ENCODE peak calls at places on chromosomes 5 and 9, in nine cellular contexts. One of them, this sample, is unnamed.

GRCh38 chr5:157263586-157264090 is 2.3 kb upstream of the CYFIP2 start:
- DNase-seq in OCI-M1: no peak
- DNase-seq in stimulated activated CD4-positive, alpha-beta T cell treated with anti-CD3 and anti-CD28 coated beads, Interleukin-4, amount 100 ng/mL, for 4 hours: no peak
- DNase-seq in T-helper 2 cell: no peak
- DNase-seq in globus pallidus: no peak
- DNase-seq in left colon: no peak
- DNase-seq in A549: no peak
- DNase-seq in heart right ventricle: no peak
- DNase-seq in NCI-H510A: no peak
- DNase-seq in this sample: no peak

GRCh38 chr9:36327903-36328302 is 69.7 kb upstream of the GNE start:
- DNase-seq in OCI-M1: no peak
- DNase-seq in stimulated activated CD4-positive, alpha-beta T cell treated with anti-CD3 and anti-CD28 coated beads, Interleukin-4, amount 100 ng/mL, for 4 hours: no peak
- DNase-seq in T-helper 2 cell: no peak
- DNase-seq in globus pallidus: no peak
- DNase-seq in left colon: no peak
- DNase-seq in A549: no peak
- DNase-seq in heart right ventricle: no peak
- DNase-seq in NCI-H510A: no peak
- DNase-seq in this sample: no peak

GRCh38 chr5:111261610-111262009 is 37.4 kb downstream of the CAMK4 start:
- DNase-seq in OCI-M1: no peak
- DNase-seq in stimulated activated CD4-positive, alpha-beta T cell treated with anti-CD3 and anti-CD28 coated beads, Interleukin-4, amount 100 ng/mL, for 4 hours: no peak
- DNase-seq in T-helper 2 cell: no peak
- DNase-seq in globus pallidus: no peak
- DNase-seq in left colon: no peak
- DNase-seq in A549: no peak
- DNase-seq in heart right ventricle: no peak
- DNase-seq in NCI-H510A: no peak
- DNase-seq in this sample: no peak

GRCh38 chr5:23302438-23302837 is 205.0 kb upstream of the PRDM9 start:
- DNase-seq in OCI-M1: peak; percentile 8
- DNase-seq in stimulated activated CD4-positive, alpha-beta T cell treated with anti-CD3 and anti-CD28 coated beads, Interleukin-4, amount 100 ng/mL, for 4 hours: no peak
- DNase-seq in T-helper 2 cell: no peak
- DNase-seq in globus pallidus: no peak
- DNase-seq in left colon: no peak
- DNase-seq in A549: no peak
- DNase-seq in heart right ventricle: no peak
- DNase-seq in NCI-H510A: no peak
- DNase-seq in this sample: no peak

GRCh38 chr5:115351356-115352195 is 55.1 kb upstream of the CCDC112 start:
- DNase-seq in OCI-M1: peak; percentile 3
- DNase-seq in stimulated activated CD4-positive, alpha-beta T cell treated with anti-CD3 and anti-CD28 coated beads, Interleukin-4, amount 100 ng/mL, for 4 hours: no peak
- DNase-seq in T-helper 2 cell: no peak
- DNase-seq in globus pallidus: no peak
- DNase-seq in left colon: no peak
- DNase-seq in A549: peak; percentile 21
- DNase-seq in heart right ventricle: no peak
- DNase-seq in NCI-H510A: no peak
- DNase-seq in this sample: no peak

GRCh38 chr5:108820983-108821382 is 73.3 kb downstream of the FER start:
- DNase-seq in OCI-M1: no peak
- DNase-seq in stimulated activated CD4-positive, alpha-beta T cell treated with anti-CD3 and anti-CD28 coated beads, Interleukin-4, amount 100 ng/mL, for 4 hours: no peak
- DNase-seq in T-helper 2 cell: no peak
- DNase-seq in globus pallidus: no peak
- DNase-seq in left colon: no peak
- DNase-seq in A549: no peak
- DNase-seq in heart right ventricle: no peak
- DNase-seq in NCI-H510A: no peak
- DNase-seq in this sample: no peak

GRCh38 chr9:126607731-126608130 is 6.0 kb upstream of the LMX1B start:
- DNase-seq in OCI-M1: no peak
- DNase-seq in stimulated activated CD4-positive, alpha-beta T cell treated with anti-CD3 and anti-CD28 coated beads, Interleukin-4, amount 100 ng/mL, for 4 hours: no peak
- DNase-seq in T-helper 2 cell: no peak
- DNase-seq in globus pallidus: no peak
- DNase-seq in left colon: no peak
- DNase-seq in A549: no peak
- DNase-seq in heart right ventricle: no peak
- DNase-seq in NCI-H510A: no peak
- DNase-seq in this sample: no peak

GRCh38 chr5:109352024-109352423 is 57.8 kb downstream of the PJA2 start:
- DNase-seq in OCI-M1: no peak
- DNase-seq in stimulated activated CD4-positive, alpha-beta T cell treated with anti-CD3 and anti-CD28 coated beads, Interleukin-4, amount 100 ng/mL, for 4 hours: no peak
- DNase-seq in T-helper 2 cell: no peak
- DNase-seq in globus pallidus: no peak
- DNase-seq in left colon: no peak
- DNase-seq in A549: no peak
- DNase-seq in heart right ventricle: no peak
- DNase-seq in NCI-H510A: no peak
- DNase-seq in this sample: no peak

GRCh38 chr5:80103375-80103774 is 68.2 kb downstream of the THBS4 start:
- DNase-seq in OCI-M1: no peak
- DNase-seq in stimulated activated CD4-positive, alpha-beta T cell treated with anti-CD3 and anti-CD28 coated beads, Interleukin-4, amount 100 ng/mL, for 4 hours: no peak
- DNase-seq in T-helper 2 cell: no peak
- DNase-seq in globus pallidus: no peak
- DNase-seq in left colon: no peak
- DNase-seq in A549: no peak
- DNase-seq in heart right ventricle: no peak
- DNase-seq in NCI-H510A: no peak
- DNase-seq in this sample: no peak

GRCh38 chr9:95138474-95138873 is 179.0 kb downstream of the FANCC start:
- DNase-seq in OCI-M1: no peak
- DNase-seq in stimulated activated CD4-positive, alpha-beta T cell treated with anti-CD3 and anti-CD28 coated beads, Interleukin-4, amount 100 ng/mL, for 4 hours: no peak
- DNase-seq in T-helper 2 cell: no peak
- DNase-seq in globus pallidus: no peak
- DNase-seq in left colon: no peak
- DNase-seq in A549: no peak
- DNase-seq in heart right ventricle: no peak
- DNase-seq in NCI-H510A: peak; percentile 89
- DNase-seq in this sample: no peak

GRCh38 chr5:178291969-178292825 is 59.6 kb upstream of the PHYKPL start:
- DNase-seq in OCI-M1: no peak
- DNase-seq in stimulated activated CD4-positive, alpha-beta T cell treated with anti-CD3 and anti-CD28 coated beads, Interleukin-4, amount 100 ng/mL, for 4 hours: no peak
- DNase-seq in T-helper 2 cell: no peak
- DNase-seq in globus pallidus: no peak
- DNase-seq in left colon: no peak
- DNase-seq in A549: no peak
- DNase-seq in heart right ventricle: peak; percentile 5
- DNase-seq in NCI-H510A: no peak
- DNase-seq in this sample: no peak

GRCh38 chr9:129109952-129110739 is 447 bp downstream of the CRAT start:
- DNase-seq in OCI-M1: no peak
- DNase-seq in stimulated activated CD4-positive, alpha-beta T cell treated with anti-CD3 and anti-CD28 coated beads, Interleukin-4, amount 100 ng/mL, for 4 hours: no peak
- DNase-seq in T-helper 2 cell: no peak
- DNase-seq in globus pallidus: peak; percentile 30
- DNase-seq in left colon: peak; percentile 44
- DNase-seq in A549: peak; percentile 40
- DNase-seq in heart right ventricle: peak; percentile 47
- DNase-seq in NCI-H510A: no peak
- DNase-seq in this sample: peak; percentile 25

GRCh38 chr5:44242791-44243190 is 146.4 kb downstream of the FGF10 start:
- DNase-seq in OCI-M1: no peak
- DNase-seq in stimulated activated CD4-positive, alpha-beta T cell treated with anti-CD3 and anti-CD28 coated beads, Interleukin-4, amount 100 ng/mL, for 4 hours: no peak
- DNase-seq in T-helper 2 cell: no peak
- DNase-seq in globus pallidus: no peak
- DNase-seq in left colon: no peak
- DNase-seq in A549: no peak
- DNase-seq in heart right ventricle: no peak
- DNase-seq in NCI-H510A: no peak
- DNase-seq in this sample: no peak

GRCh38 chr9:132792547-132792946 is 85.5 kb downstream of the AK8 start:
- DNase-seq in OCI-M1: no peak
- DNase-seq in stimulated activated CD4-positive, alpha-beta T cell treated with anti-CD3 and anti-CD28 coated beads, Interleukin-4, amount 100 ng/mL, for 4 hours: no peak
- DNase-seq in T-helper 2 cell: no peak
- DNase-seq in globus pallidus: no peak
- DNase-seq in left colon: no peak
- DNase-seq in A549: no peak
- DNase-seq in heart right ventricle: no peak
- DNase-seq in NCI-H510A: no peak
- DNase-seq in this sample: no peak

GRCh38 chr9:13274901-13275641 is 4.4 kb downstream of the MPDZ start:
- DNase-seq in OCI-M1: no peak
- DNase-seq in stimulated activated CD4-positive, alpha-beta T cell treated with anti-CD3 and anti-CD28 coated beads, Interleukin-4, amount 100 ng/mL, for 4 hours: no peak
- DNase-seq in T-helper 2 cell: no peak
- DNase-seq in globus pallidus: no peak
- DNase-seq in left colon: no peak
- DNase-seq in A549: no peak
- DNase-seq in heart right ventricle: no peak
- DNase-seq in NCI-H510A: no peak
- DNase-seq in this sample: peak; percentile 38

GRCh38 chr9:81683214-81683613 is 6.1 kb downstream of the TLE1 start:
- DNase-seq in OCI-M1: no peak
- DNase-seq in stimulated activated CD4-positive, alpha-beta T cell treated with anti-CD3 and anti-CD28 coated beads, Interleukin-4, amount 100 ng/mL, for 4 hours: no peak
- DNase-seq in T-helper 2 cell: no peak
- DNase-seq in globus pallidus: no peak
- DNase-seq in left colon: no peak
- DNase-seq in A549: no peak
- DNase-seq in heart right ventricle: no peak
- DNase-seq in NCI-H510A: no peak
- DNase-seq in this sample: no peak

GRCh38 chr5:122078116-122078865 is at the start of gene LOX:
- DNase-seq in OCI-M1: peak; percentile 63
- DNase-seq in stimulated activated CD4-positive, alpha-beta T cell treated with anti-CD3 and anti-CD28 coated beads, Interleukin-4, amount 100 ng/mL, for 4 hours: no peak
- DNase-seq in T-helper 2 cell: no peak
- DNase-seq in globus pallidus: no peak
- DNase-seq in left colon: peak; percentile 57
- DNase-seq in A549: peak; percentile 13
- DNase-seq in heart right ventricle: peak; percentile 65
- DNase-seq in NCI-H510A: no peak
- DNase-seq in this sample: no peak

GRCh38 chr5:112480501-112480900 is 61.4 kb upstream of the EPB41L4A start:
- DNase-seq in OCI-M1: no peak
- DNase-seq in stimulated activated CD4-positive, alpha-beta T cell treated with anti-CD3 and anti-CD28 coated beads, Interleukin-4, amount 100 ng/mL, for 4 hours: no peak
- DNase-seq in T-helper 2 cell: no peak
- DNase-seq in globus pallidus: no peak
- DNase-seq in left colon: no peak
- DNase-seq in A549: no peak
- DNase-seq in heart right ventricle: no peak
- DNase-seq in NCI-H510A: no peak
- DNase-seq in this sample: no peak

GRCh38 chr5:29984153-29984534 is 1209.3 kb upstream of the CDH6 start:
- DNase-seq in OCI-M1: peak; percentile 90
- DNase-seq in stimulated activated CD4-positive, alpha-beta T cell treated with anti-CD3 and anti-CD28 coated beads, Interleukin-4, amount 100 ng/mL, for 4 hours: no peak
- DNase-seq in T-helper 2 cell: no peak
- DNase-seq in globus pallidus: no peak
- DNase-seq in left colon: no peak
- DNase-seq in A549: no peak
- DNase-seq in heart right ventricle: no peak
- DNase-seq in NCI-H510A: no peak
- DNase-seq in this sample: no peak

GRCh38 chr5:6328173-6328572 is 50.2 kb downstream of the MED10 start:
- DNase-seq in OCI-M1: peak; percentile 45
- DNase-seq in stimulated activated CD4-positive, alpha-beta T cell treated with anti-CD3 and anti-CD28 coated beads, Interleukin-4, amount 100 ng/mL, for 4 hours: no peak
- DNase-seq in T-helper 2 cell: peak; percentile 32
- DNase-seq in globus pallidus: no peak
- DNase-seq in left colon: no peak
- DNase-seq in A549: peak; percentile 25
- DNase-seq in heart right ventricle: peak; percentile 16
- DNase-seq in NCI-H510A: no peak
- DNase-seq in this sample: no peak

GRCh38 chr5:173572431-173573125 is 43.9 kb downstream of the BOD1 start:
- DNase-seq in OCI-M1: no peak
- DNase-seq in stimulated activated CD4-positive, alpha-beta T cell treated with anti-CD3 and anti-CD28 coated beads, Interleukin-4, amount 100 ng/mL, for 4 hours: no peak
- DNase-seq in T-helper 2 cell: no peak
- DNase-seq in globus pallidus: no peak
- DNase-seq in left colon: no peak
- DNase-seq in A549: no peak
- DNase-seq in heart right ventricle: no peak
- DNase-seq in NCI-H510A: no peak
- DNase-seq in this sample: no peak

GRCh38 chr9:128429505-128430086 is 8.9 kb downstream of the CERCAM start:
- DNase-seq in OCI-M1: no peak
- DNase-seq in stimulated activated CD4-positive, alpha-beta T cell treated with anti-CD3 and anti-CD28 coated beads, Interleukin-4, amount 100 ng/mL, for 4 hours: no peak
- DNase-seq in T-helper 2 cell: no peak
- DNase-seq in globus pallidus: no peak
- DNase-seq in left colon: no peak
- DNase-seq in A549: no peak
- DNase-seq in heart right ventricle: no peak
- DNase-seq in NCI-H510A: no peak
- DNase-seq in this sample: no peak

GRCh38 chr9:134474058-134474370 is 147.8 kb downstream of the RXRA start:
- DNase-seq in OCI-M1: no peak
- DNase-seq in stimulated activated CD4-positive, alpha-beta T cell treated with anti-CD3 and anti-CD28 coated beads, Interleukin-4, amount 100 ng/mL, for 4 hours: no peak
- DNase-seq in T-helper 2 cell: no peak
- DNase-seq in globus pallidus: no peak
- DNase-seq in left colon: no peak
- DNase-seq in A549: no peak
- DNase-seq in heart right ventricle: no peak
- DNase-seq in NCI-H510A: no peak
- DNase-seq in this sample: no peak

This sample was measured in pons.